ENCODE peak calls at places on chromosomes 2 and 18, in eight cellular contexts. R is MCF 10A; D is hepatocyte; B is CD8-positive, alpha-beta T cell; N is AG09309; A is fibroblast of mammary gland; L is Calu3; H is GM12865. T is an unnamed sample.

GRCh38 chr2:16950436-16950835 is 284.8 kb upstream of the CYRIA start:
- DNase-seq in A (no peak), N (no peak), B (no peak), H (no peak), R (no peak), L (no peak), D (no peak), T (no peak)

GRCh38 chr2:145186303-145186702 is 666.4 kb upstream of the ZEB2 start:
- DNase-seq in D (no peak), L (no peak), H (peak; percentile 6), A (peak; percentile 80), B (no peak), R (no peak), N (no peak), T (no peak)

GRCh38 chr18:37805773-37806380 is 240.3 kb upstream of the CELF4 start:
- DNase-seq in L (no peak), B (no peak), A (no peak), H (no peak), R (no peak), N (no peak), D (no peak), T (no peak)

GRCh38 chr2:30862054-30862651 is 54.9 kb upstream of the CAPN13 start:
- DNase-seq in D (peak; percentile 87), A (peak; percentile 72), L (peak; percentile 74), H (peak; percentile 77), B (peak; percentile 35), N (peak; percentile 52), R (peak; percentile 83), T (no peak)

GRCh38 chr18:45282101-45282812 is 333.0 kb upstream of the SLC14A2 start:
- DNase-seq in R (peak; percentile 30), D (no peak), B (no peak), A (no peak), N (no peak), H (peak; percentile 5), L (peak; percentile 6), T (no peak)

GRCh38 chr2:211216221-211216620 is 659.8 kb downstream of the CPS1 start:
- DNase-seq in D (no peak), L (peak; percentile 6), R (peak; percentile 37), A (no peak), B (no peak), N (no peak), H (no peak), T (no peak)

GRCh38 chr2:215711484-215712034 is 275.7 kb upstream of the FN1 start:
- DNase-seq in B (no peak), H (no peak), L (no peak), A (peak; percentile 88), D (peak; percentile 23), R (peak; percentile 46), N (no peak), T (no peak)

GRCh38 chr2:161102770-161103450 is 57.3 kb upstream of the TANK start:
- DNase-seq in R (peak; percentile 51), H (no peak), D (no peak), L (no peak), B (no peak), A (peak; percentile 10), N (no peak), T (no peak)

GRCh38 chr2:8592736-8593135 is 89.1 kb upstream of the ID2 start:
- DNase-seq in N (no peak), B (no peak), D (no peak), R (no peak), H (no peak), L (no peak), A (no peak), T (no peak)

GRCh38 chr18:69469444-69469919 is 68.8 kb downstream of the DOK6 start:
- DNase-seq in L (no peak), D (no peak), A (peak; percentile 18), N (no peak), R (peak; percentile 33), B (peak; percentile 6), H (peak; percentile 3), T (peak; percentile 59)

GRCh38 chr2:189118386-189118785 is 61.2 kb downstream of the COL5A2 start:
- DNase-seq in R (no peak), A (no peak), D (no peak), H (no peak), L (no peak), B (no peak), N (no peak), T (no peak)

GRCh38 chr2:126657146-126657635 is 1.2 kb downstream of the GYPC start:
- DNase-seq in H (peak; percentile 62), R (peak; percentile 85), D (peak; percentile 57), B (peak; percentile 67), L (no peak), N (peak; percentile 90), A (peak; percentile 96), T (no peak)

GRCh38 chr2:174673876-174674275 is 76.3 kb upstream of the WIPF1 start:
- DNase-seq in L (no peak), B (no peak), N (no peak), A (peak; percentile 86), D (no peak), R (no peak), H (no peak), T (no peak)

GRCh38 chr2:61707984-61708852 is 145.6 kb downstream of the FAM161A start:
- DNase-seq in B (no peak), H (peak; percentile 95), A (peak; percentile 31), D (peak; percentile 80), L (peak; percentile 16), R (peak; percentile 20), N (no peak), T (no peak)

GRCh38 chr2:190993292-190993643 is 20.7 kb downstream of the STAT1 start:
- DNase-seq in R (no peak), N (no peak), B (no peak), D (no peak), H (no peak), L (no peak), A (no peak), T (no peak)

GRCh38 chr2:238345286-238345968 is 25.1 kb downstream of the TRAF3IP1 start:
- DNase-seq in A (no peak), B (no peak), D (no peak), H (no peak), R (no peak), N (no peak), L (no peak), T (no peak)

GRCh38 chr2:174985624-174986023 is 19.6 kb downstream of the CHN1 start:
- DNase-seq in N (peak; percentile 17), R (peak; percentile 45), H (no peak), L (no peak), A (peak; percentile 57), D (no peak), B (no peak), T (no peak)

GRCh38 chr2:212773808-212774339 is 235.3 kb upstream of the ERBB4 start:
- DNase-seq in N (no peak), H (no peak), B (no peak), D (no peak), A (no peak), L (no peak), R (no peak), T (no peak)

DNA sequence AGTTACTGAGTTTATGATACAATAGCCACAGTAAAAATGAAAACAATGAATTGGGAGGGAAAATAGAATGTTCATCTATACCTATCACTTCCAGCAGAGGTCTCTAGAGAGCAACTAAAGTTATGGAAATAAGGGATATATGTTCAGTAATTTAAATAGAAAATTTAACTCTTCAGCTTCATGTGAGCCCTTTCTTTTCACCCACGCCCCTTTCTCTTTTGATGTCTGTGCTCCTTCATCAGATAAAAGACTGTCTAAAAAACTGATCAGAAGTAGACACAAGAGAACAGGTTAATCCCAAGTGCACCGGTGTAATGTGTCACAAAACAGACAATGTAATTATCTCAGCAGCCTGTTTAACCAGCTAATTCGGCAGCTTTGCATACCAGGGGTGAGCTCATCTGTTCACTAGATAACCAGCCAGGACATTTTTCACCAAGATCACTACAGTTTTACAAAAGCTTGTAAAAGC is 238.5 kb upstream of the ERBB4 start:
- DNase-seq in B (no peak), A (peak; percentile 40), D (peak; percentile 53), N (peak; percentile 25), H (peak; percentile 38), L (peak; percentile 3), R (peak; percentile 61), T (no peak)
- TF ChIP-seq CTCF in B (peak; percentile 81), A (peak; percentile 70), D (peak; percentile 67), N (peak; percentile 55), H (peak; percentile 55), L (peak; percentile 25), R (peak; percentile 53), T (peak; percentile 56)

DNA sequence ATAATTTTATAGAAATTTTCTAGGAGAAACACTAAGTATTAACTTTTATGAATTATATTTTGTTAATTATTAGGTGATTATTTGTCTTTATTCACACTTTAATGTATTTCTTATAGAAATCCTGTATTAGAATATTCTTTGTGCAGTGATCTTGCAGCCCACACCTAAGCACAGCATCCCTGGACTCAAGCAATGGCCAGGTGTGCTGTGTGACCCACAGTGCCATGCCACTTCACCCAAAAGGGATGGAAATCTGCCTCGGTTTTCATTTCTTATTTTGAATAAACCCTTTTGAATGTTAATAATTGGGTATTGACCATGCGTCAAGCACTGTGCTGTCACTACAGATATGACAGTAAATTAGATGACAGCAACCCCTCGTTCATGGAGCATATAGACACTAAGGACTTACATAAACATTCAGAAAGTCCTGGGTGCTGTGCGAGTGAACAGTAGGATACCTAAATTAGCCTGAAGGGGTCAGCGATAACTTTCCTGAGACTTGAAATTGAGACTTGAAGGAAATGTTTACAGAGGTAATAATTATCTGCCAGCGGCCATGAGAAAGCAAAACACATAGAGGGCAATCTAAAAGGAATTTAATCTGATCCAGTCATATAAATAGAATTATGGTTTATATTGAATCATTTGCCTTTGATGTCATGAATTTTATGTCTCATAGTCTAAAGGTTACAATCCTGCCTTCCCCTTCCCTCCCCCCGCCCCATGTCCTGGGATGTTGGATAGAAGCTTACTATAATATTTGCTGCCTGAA is 52.7 kb upstream of the CALCRL start:
- DNase-seq in R (peak; percentile 72), L (peak; percentile 31), H (peak; percentile 26), D (peak; percentile 49), N (peak; percentile 32), B (no peak), A (peak; percentile 64), T (no peak)
- TF ChIP-seq CTCF in R (peak; percentile 16), L (peak; percentile 47), H (no peak), D (peak; percentile 40), N (peak; percentile 32), B (no peak), A (peak; percentile 27), T (no peak)

GRCh38 chr2:5977477-5977876 is 285.3 kb downstream of the SOX11 start:
- DNase-seq in H (no peak), A (no peak), D (no peak), L (no peak), N (no peak), R (no peak), B (no peak), T (no peak)
- TF ChIP-seq CTCF in H (no peak), A (no peak), D (peak; percentile 4), L (no peak), N (no peak), R (no peak), B (no peak), T (no peak)

GRCh38 chr2:64609229-64609994 is 44.3 kb downstream of the SERTAD2 start:
- DNase-seq in A (peak; percentile 39), B (peak; percentile 73), L (peak; percentile 78), D (peak; percentile 89), H (peak; percentile 87), N (no peak), R (no peak), T (no peak)
- TF ChIP-seq CTCF in A (no peak), B (peak; percentile 23), L (peak; percentile 23), D (peak; percentile 3), H (peak; percentile 59), N (no peak), R (no peak), T (no peak)